ENCODE peak calls at places on chromosome 4, in six cellular contexts. M, O, X, Z, L and S are unnamed samples.

GRCh38 chr4:7451434-7451789 is 16.7 kb upstream of the PSAPL1 start:
- DNase-seq in O (no peak), M (no peak), X (no peak), L (no peak), Z (no peak), S (no peak)

GRCh38 chr4:139675156-139675555 is 9.5 kb downstream of the MGST2 start:
- DNase-seq in O (no peak), Z (no peak), L (no peak), M (no peak), X (no peak), S (no peak)

GRCh38 chr4:185204238-185204910 is 574 bp upstream of the CFAP97 start:
- DNase-seq in L (peak), M (no peak), X (no peak), Z (no peak), O (no peak), S (peak)

GRCh38 chr4:4413806-4414205 is 26.9 kb downstream of the NSG1 start:
- DNase-seq in Z (no peak), L (no peak), O (no peak), M (no peak), X (no peak), S (no peak)

GRCh38 chr4:165208741-165209388 is 1.5 kb downstream of the KLHL2 start:
- DNase-seq in L (peak), M (no peak), O (no peak), X (no peak), Z (no peak), S (peak)

GRCh38 chr4:4735870-4736269 is 123.6 kb upstream of the MSX1 start:
- DNase-seq in O (no peak), M (no peak), X (no peak), Z (no peak), L (peak), S (peak)

GRCh38 chr4:99536848-99537247 is 26.0 kb downstream of the C4orf17 start:
- DNase-seq in Z (no peak), O (no peak), X (no peak), M (no peak), L (no peak), S (no peak)

GRCh38 chr4:2930135-2930805 is 32.9 kb downstream of the NOP14 start:
- DNase-seq in Z (no peak), M (no peak), X (peak), L (no peak), O (no peak), S (no peak)

GRCh38 chr4:60847614-60848013 is 352.5 kb upstream of the ADGRL3 start:
- DNase-seq in L (no peak), O (no peak), X (no peak), Z (no peak), M (no peak), S (no peak)

GRCh38 chr4:48985602-48985975 is 486 bp upstream of the CWH43 start:
- DNase-seq in Z (no peak), M (no peak), L (no peak), O (no peak), X (no peak), S (no peak)

GRCh38 chr4:55397521-55398321 is 2.0 kb downstream of the TMEM165 start:
- DNase-seq in Z (no peak), L (peak), M (no peak), O (no peak), X (no peak), S (peak)

GRCh38 chr4:145720656-145721055 is 40.7 kb downstream of the C4orf51 start:
- DNase-seq in L (no peak), X (no peak), O (no peak), M (no peak), Z (no peak), S (no peak)

GRCh38 chr4:3288571-3289094 is 4.2 kb upstream of the RGS12 start:
- DNase-seq in M (no peak), Z (no peak), O (no peak), L (no peak), X (no peak), S (no peak)

GRCh38 chr4:182354867-182355266 is 111.7 kb downstream of the TENM3 start:
- DNase-seq in Z (no peak), L (peak), M (no peak), X (no peak), O (no peak), S (peak)

GRCh38 chr4:140427104-140427918 is at the start of gene CLGN:
- DNase-seq in M (peak), X (peak), O (peak), Z (peak), L (peak), S (peak)

GRCh38 chr4:5409980-5410618 is 298.3 kb downstream of the EVC2 start:
- DNase-seq in X (no peak), M (no peak), O (no peak), L (no peak), Z (no peak), S (no peak)

GRCh38 chr4:17232575-17233253 is 279.2 kb downstream of the QDPR start:
- DNase-seq in M (no peak), Z (no peak), L (peak), O (peak), X (no peak), S (peak)

GRCh38 chr4:94334962-94335361 is 7.7 kb downstream of the HPGDS start:
- DNase-seq in L (no peak), X (no peak), M (no peak), Z (no peak), O (no peak), S (no peak)

GRCh38 chr4:109233585-109233984 is 68.9 kb downstream of the COL25A1 start:
- DNase-seq in O (no peak), M (no peak), L (no peak), X (no peak), Z (no peak), S (peak)

GRCh38 chr4:3225946-3226345 is 23.0 kb upstream of the MSANTD1 start:
- DNase-seq in M (no peak), L (no peak), X (no peak), O (no peak), Z (no peak), S (no peak)

GRCh38 chr4:85058551-85058950 is 92.1 kb upstream of the WDFY3 start:
- DNase-seq in M (no peak), X (no peak), O (no peak), Z (no peak), L (no peak), S (no peak)

DNA sequence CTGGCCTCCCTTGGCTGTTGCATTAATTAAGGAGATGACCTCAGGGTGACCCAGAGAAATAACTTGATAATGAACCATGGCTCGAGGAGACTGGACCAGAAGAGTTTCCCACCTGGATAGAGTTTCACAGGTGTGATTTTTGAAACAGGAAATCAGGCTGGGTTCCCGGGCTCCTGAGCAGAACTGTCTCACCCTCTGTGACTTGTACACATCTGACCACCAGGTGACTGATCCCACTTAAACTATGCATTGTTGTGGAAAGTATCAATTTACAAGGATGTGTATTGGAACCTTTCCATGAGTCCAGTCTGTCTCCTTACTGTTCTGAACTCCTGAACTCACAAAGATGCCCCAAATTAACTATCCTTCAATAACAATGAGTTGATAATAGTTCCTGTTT is 220.3 kb downstream of the PTTG2 start:
- DNase-seq in L (no peak), O (no peak), M (no peak), Z (no peak), X (no peak), S (peak)
- TF ChIP-seq CTCF in L (no peak), O (peak), M (no peak), Z (no peak), X (peak), S (no peak)

GRCh38 chr4:63296773-63297172 is 1112.5 kb downstream of the TECRL start:
- DNase-seq in X (no peak), O (no peak), L (no peak), Z (no peak), M (no peak), S (no peak)
- TF ChIP-seq CTCF in X (peak), O (no peak), L (no peak), Z (no peak), M (no peak), S (no peak)

DNA sequence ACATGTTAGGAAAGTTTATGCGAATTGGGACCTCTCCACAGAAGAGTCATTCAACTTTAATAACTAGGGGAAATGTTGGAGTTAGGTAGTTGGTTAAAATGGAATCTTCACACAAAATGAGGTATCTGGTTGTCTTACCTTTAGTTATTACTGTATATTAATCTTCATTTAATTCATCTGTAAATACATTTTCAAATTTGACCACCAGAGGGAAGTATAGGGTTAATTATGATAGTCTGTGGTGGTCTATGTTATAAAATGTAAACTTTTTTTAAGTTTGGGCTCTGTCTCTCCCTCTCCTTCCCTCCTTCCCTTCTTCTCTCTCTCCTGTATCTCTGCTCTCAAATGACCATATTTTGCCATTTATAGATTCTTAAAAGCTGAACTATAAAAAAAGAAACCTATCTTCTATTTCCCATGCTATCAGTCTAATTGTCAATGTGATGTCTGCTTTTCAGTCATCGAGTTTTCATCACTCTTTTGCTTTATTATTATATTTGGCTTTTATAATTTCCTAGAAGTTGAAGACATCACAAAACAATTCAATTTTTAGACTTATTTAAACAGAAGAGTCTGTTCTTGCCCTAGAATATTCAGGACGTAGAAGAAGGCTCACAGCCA is 49.8 kb downstream of the TMEM144 start:
- DNase-seq in M (no peak), Z (no peak), L (peak), X (no peak), O (no peak), S (peak)
- TF ChIP-seq CTCF in M (no peak), Z (peak), L (peak), X (peak), O (no peak), S (peak)

GRCh38 chr4:102620697-102621497 is 119.7 kb downstream of the NFKB1 start:
- DNase-seq in Z (peak), O (peak), L (peak), X (no peak), M (no peak), S (peak)

GRCh38 chr4:102627831-102628523 is 126.8 kb downstream of the NFKB1 start:
- DNase-seq in Z (no peak), X (no peak), L (peak), M (no peak), O (peak), S (peak)

GRCh38 chr4:102629686-102630085 is 128.5 kb downstream of the NFKB1 start:
- DNase-seq in O (no peak), X (no peak), Z (no peak), L (no peak), M (no peak), S (no peak)

GRCh38 chr4:102625232-102625930 is 124.2 kb downstream of the NFKB1 start:
- DNase-seq in Z (peak), L (peak), X (peak), O (no peak), M (no peak), S (peak)
- TF ChIP-seq CTCF in Z (peak), L (peak), X (peak), O (peak), M (peak), S (peak)

DNA sequence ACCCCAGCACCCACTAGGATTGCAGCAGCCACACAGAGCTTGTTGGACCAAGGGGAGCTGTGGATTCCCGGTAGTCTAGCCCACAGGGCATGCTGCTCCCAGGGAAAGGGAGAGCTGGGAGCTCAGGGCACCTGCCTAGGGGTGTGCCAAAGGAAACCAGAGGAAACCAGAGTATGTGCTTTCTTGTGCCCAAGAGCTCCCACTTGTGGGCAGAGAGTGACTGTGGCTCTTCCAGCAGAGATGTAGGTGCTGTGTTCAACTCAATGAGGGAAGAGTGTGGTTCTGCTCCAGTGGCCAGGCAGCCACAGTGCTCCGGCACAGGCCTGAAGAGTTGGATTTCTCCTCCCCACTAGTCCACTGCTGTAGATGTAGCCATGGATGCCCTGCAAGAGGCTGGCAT is 1050.0 kb upstream of the INTU start:
- DNase-seq in L (no peak), M (no peak), X (peak), Z (no peak), O (no peak), S (peak)
- TF ChIP-seq CTCF in L (no peak), M (no peak), X (peak), Z (no peak), O (peak), S (peak)

DNA sequence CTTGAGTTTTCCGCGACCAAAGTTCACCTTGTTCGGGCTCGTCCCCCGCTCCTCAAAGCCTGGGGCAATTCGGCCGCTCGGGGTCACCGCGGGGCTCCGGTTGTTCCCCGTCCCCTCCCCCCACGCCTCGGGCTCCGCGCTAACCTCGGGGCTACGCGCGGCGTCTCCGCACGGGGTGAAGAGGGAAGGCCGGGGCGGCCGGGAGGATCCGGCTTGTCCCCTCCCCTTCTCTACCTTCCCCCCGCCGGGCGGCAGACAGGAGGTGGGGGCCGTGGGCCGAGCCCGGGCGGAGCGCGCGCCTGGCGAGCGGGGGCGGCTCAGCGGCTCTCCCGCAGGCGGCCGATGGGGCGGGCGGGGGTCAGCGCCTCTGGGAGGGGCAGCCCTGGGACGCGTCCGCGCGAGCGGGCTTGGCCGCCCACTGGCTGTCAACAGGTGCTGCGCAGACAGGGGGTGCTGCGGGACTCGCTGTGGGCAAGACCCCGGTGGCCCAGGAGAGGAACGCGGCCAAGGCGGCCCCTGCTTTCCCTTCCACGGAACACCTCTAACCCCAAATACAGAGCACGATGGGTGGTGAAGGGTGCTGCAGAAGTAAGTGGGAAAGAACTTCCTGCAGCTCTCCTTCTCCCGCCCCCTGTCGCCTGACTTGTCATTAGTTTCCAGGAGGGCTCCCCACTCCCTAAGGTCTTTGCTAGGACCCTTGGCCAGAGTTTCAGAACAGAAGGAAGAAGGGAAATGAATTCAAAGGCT is at the start of gene PDGFC:
- DNase-seq in O (peak), X (peak), L (peak), Z (peak), M (peak), S (peak)
- TF ChIP-seq CTCF in O (peak), X (peak), L (peak), Z (peak), M (no peak), S (no peak)

GRCh38 chr4:42654606-42655005 is 2.3 kb downstream of the ATP8A1 start:
- DNase-seq in M (peak), L (peak), O (peak), Z (no peak), X (no peak), S (peak)
- TF ChIP-seq CTCF in M (no peak), L (peak), O (peak), Z (no peak), X (no peak), S (peak)

GRCh38 chr4:123007679-123008078 is 85.3 kb upstream of the NUDT6 start:
- DNase-seq in M (no peak), O (no peak), L (no peak), X (no peak), Z (no peak), S (no peak)
- TF ChIP-seq CTCF in M (no peak), O (no peak), L (no peak), X (no peak), Z (no peak), S (no peak)

DNA sequence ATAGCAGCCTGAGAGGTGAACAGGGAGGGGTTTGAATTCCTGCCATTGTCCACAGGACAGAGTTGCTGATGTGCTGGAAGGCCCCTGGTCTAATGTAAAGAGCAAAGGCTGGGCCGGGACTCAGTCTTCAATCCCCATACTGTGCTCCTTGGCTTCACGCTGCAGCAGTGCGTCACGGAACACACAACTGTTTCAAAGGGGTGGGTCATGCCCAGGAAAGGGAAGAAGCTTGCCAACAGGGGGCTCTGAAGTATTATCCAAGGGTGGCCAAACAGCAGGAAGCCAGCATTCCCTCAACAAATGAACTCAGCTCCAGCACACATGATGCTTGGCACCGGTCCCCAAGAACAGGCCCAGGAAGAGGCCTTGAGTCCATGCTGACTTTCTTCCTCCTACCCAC is 122.5 kb downstream of the NFKB1 start:
- DNase-seq in M (no peak), O (peak), L (peak), X (peak), Z (no peak), S (peak)
- TF ChIP-seq CTCF in M (no peak), O (peak), L (peak), X (peak), Z (no peak), S (peak)